ENCODE peak calls at places on chromosomes 11 and 22, in four cellular contexts. G is K562, S is GM12878, Z is HepG2. K is an unnamed sample.

GRCh38 chr11:94574193-94574961 is 7.2 kb downstream of the PIWIL4 start:
- DNase-seq in G (no peak), S (no peak), Z (no peak), K (no peak)

GRCh38 chr11:95917188-95918036 is 6.5 kb downstream of the MTMR2 start:
- DNase-seq in G (no peak), S (no peak), Z (no peak), K (no peak)

GRCh38 chr11:429931-430456 is 11.8 kb downstream of the ANO9 start:
- DNase-seq in G (no peak), S (no peak), Z (no peak), K (no peak)

GRCh38 chr11:34583818-34584217 is 37.1 kb upstream of the EHF start:
- DNase-seq in G (no peak), S (no peak), Z (no peak), K (no peak)

GRCh38 chr22:35357883-35358621 is 22.8 kb upstream of the HMOX1 start:
- DNase-seq in G (no peak), S (no peak), Z (no peak), K (no peak)

GRCh38 chr11:59263225-59263894 is 50.6 kb upstream of the MPEG1 start:
- DNase-seq in G (no peak), S (no peak), Z (peak; percentile 9), K (peak; percentile 76)

GRCh38 chr11:9384535-9385287 is at the start of gene IPO7:
- DNase-seq in G (peak; percentile 92), S (peak; percentile 60), Z (peak; percentile 87), K (peak; percentile 90)

GRCh38 chr11:9280655-9281301 is 15.6 kb upstream of the DENND5A start:
- DNase-seq in G (no peak), S (peak; percentile 58), Z (no peak), K (no peak)

GRCh38 chr11:95791385-95792033 is 1.2 kb downstream of the CEP57 start:
- DNase-seq in G (no peak), S (no peak), Z (no peak), K (no peak)

GRCh38 chr11:66016793-66017177 is 5.0 kb downstream of the CST6 start:
- DNase-seq in G (no peak), S (no peak), Z (no peak), K (no peak)

GRCh38 chr11:1762537-1763302 is 1.0 kb downstream of the CTSD start:
- DNase-seq in G (peak; percentile 77), S (no peak), Z (peak; percentile 83), K (no peak)

GRCh38 chr11:86551693-86552092 is 120.7 kb downstream of the ME3 start:
- DNase-seq in G (no peak), S (no peak), Z (peak; percentile 33), K (no peak)

GRCh38 chr22:47174671-47175111 is 412.2 kb downstream of the TBC1D22A start:
- DNase-seq in G (no peak), S (no peak), Z (no peak), K (peak; percentile 10)

GRCh38 chr22:32661296-32661695 is 140.2 kb upstream of the TIMP3 start:
- DNase-seq in G (no peak), S (no peak), Z (no peak), K (no peak)

GRCh38 chr22:42877158-42877557 is 20.1 kb upstream of the ARFGAP3 start:
- DNase-seq in G (no peak), S (no peak), Z (no peak), K (no peak)

GRCh38 chr11:44404736-44405395 is 94.9 kb upstream of the ALX4 start:
- DNase-seq in G (no peak), S (no peak), Z (no peak), K (no peak)

GRCh38 chr11:49208006-49208721 is at the start of gene FOLH1:
- DNase-seq in G (peak; percentile 2), S (no peak), Z (no peak), K (no peak)

GRCh38 chr11:8127442-8127841 is 41.4 kb downstream of the RIC3 start:
- DNase-seq in G (no peak), S (no peak), Z (no peak), K (no peak)

GRCh38 chr11:36404831-36405230 is 105.2 kb downstream of the TRAF6 start:
- DNase-seq in G (no peak), S (no peak), Z (no peak), K (no peak)

GRCh38 chr11:36400768-36401455 is 104.8 kb downstream of the PRR5L start:
- DNase-seq in G (no peak), S (no peak), Z (no peak), K (no peak)

GRCh38 chr11:36405585-36406367 is 104.3 kb downstream of the TRAF6 start:
- DNase-seq in G (no peak), S (no peak), Z (no peak), K (no peak)

GRCh38 chr11:36402568-36403181 is 106.6 kb downstream of the PRR5L start:
- DNase-seq in G (no peak), S (no peak), Z (no peak), K (no peak)

GRCh38 chr11:36403661-36404060 is 106.4 kb downstream of the TRAF6 start:
- DNase-seq in G (no peak), S (no peak), Z (no peak), K (no peak)
- TF ChIP-seq ETV6 in G (no peak), S (no peak), Z (no peak), K (no peak)

GRCh38 chr11:111429066-111429506 is 50.0 kb upstream of the POU2AF1 start:
- DNase-seq in G (peak; percentile 29), S (no peak), Z (peak; percentile 64), K (peak; percentile 75)

GRCh38 chr11:111426615-111427014 is 47.5 kb upstream of the POU2AF1 start:
- DNase-seq in G (no peak), S (no peak), Z (no peak), K (no peak)

GRCh38 chr11:111423250-111423615 is 44.2 kb upstream of the POU2AF1 start:
- DNase-seq in G (no peak), S (no peak), Z (no peak), K (no peak)

GRCh38 chr11:111428113-111428876 is 49.2 kb upstream of the POU2AF1 start:
- DNase-seq in G (no peak), S (no peak), Z (no peak), K (no peak)

GRCh38 chr11:111427471-111427912 is 48.4 kb upstream of the POU2AF1 start:
- DNase-seq in G (no peak), S (no peak), Z (peak; percentile 13), K (no peak)
- TF ChIP-seq CREB1 in G (no peak), S (no peak), Z (no peak), K (no peak)

GRCh38 chr11:73356979-73357739 is 19.0 kb upstream of the RELT start:
- DNase-seq in G (no peak), S (no peak), Z (no peak), K (peak; percentile 35)
- TF ChIP-seq CREM in G (no peak), S (no peak), Z (no peak), K (no peak)

GRCh38 chr11:109865558-109866186 is 227.5 kb upstream of the ZC3H12C start:
- DNase-seq in G (no peak), S (no peak), Z (no peak), K (peak; percentile 12)
- TF ChIP-seq ETV6 in G (no peak), S (no peak), Z (no peak), K (no peak)

GRCh38 chr11:126426126-126426525 is 70.6 kb downstream of the ST3GAL4 start:
- DNase-seq in G (no peak), S (no peak), Z (no peak), K (no peak)

GRCh38 chr11:126430581-126431320 is 75.3 kb downstream of the ST3GAL4 start:
- DNase-seq in G (no peak), S (no peak), Z (no peak), K (no peak)

GRCh38 chr11:126424471-126425039 is 69.1 kb downstream of the ST3GAL4 start:
- DNase-seq in G (no peak), S (no peak), Z (no peak), K (no peak)

GRCh38 chr11:126423743-126424142 is 68.3 kb downstream of the ST3GAL4 start:
- DNase-seq in G (no peak), S (no peak), Z (peak; percentile 39), K (no peak)

DNA sequence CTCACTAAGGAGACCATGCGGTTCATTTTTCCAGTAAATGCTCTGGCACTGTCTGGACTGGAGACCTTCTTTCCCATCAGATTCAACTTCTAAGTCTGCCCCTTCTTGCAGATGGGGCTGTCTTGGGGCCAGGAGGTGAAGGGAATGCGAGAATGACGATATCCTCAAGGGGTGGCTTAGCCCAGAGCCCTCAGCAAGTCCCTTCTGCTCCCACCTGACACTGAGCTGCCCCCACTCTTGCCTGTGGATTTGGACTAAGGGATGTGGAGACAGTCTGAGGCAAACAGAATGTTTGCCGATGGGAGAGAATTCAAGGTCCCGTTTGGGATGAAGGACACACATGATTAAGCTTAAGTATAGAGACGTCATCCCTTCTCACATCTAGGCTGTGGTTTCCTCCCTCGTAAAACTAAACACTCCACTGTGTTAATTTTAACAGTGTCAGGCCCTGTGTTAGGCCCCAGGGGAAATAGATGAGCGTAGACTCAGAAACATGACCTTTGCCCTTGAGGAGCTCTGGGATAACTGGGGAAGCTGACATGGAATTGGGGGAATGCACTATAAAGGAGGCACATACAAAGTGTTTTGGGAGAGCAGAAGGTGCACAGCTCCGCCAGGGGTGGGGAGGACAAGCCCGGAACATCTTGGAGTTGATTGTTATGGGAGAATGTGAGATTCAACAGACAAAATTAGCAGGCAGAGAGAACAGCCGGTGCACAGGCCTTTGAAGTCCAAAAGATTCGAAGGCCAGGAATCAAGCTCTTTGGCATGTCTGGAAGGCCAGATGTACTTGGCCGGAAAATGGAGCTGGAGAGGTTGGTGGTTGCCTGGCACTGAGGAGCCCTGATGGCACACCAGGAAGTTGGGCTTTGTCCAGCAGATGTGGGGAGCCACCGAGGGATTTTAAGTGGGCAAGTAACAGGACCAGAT is 71.6 kb downstream of the ST3GAL4 start:
- DNase-seq in G (no peak), S (no peak), Z (no peak), K (no peak)
- TF ChIP-seq CREB1 in G (no peak), S (no peak), Z (no peak), K (no peak)

DNA sequence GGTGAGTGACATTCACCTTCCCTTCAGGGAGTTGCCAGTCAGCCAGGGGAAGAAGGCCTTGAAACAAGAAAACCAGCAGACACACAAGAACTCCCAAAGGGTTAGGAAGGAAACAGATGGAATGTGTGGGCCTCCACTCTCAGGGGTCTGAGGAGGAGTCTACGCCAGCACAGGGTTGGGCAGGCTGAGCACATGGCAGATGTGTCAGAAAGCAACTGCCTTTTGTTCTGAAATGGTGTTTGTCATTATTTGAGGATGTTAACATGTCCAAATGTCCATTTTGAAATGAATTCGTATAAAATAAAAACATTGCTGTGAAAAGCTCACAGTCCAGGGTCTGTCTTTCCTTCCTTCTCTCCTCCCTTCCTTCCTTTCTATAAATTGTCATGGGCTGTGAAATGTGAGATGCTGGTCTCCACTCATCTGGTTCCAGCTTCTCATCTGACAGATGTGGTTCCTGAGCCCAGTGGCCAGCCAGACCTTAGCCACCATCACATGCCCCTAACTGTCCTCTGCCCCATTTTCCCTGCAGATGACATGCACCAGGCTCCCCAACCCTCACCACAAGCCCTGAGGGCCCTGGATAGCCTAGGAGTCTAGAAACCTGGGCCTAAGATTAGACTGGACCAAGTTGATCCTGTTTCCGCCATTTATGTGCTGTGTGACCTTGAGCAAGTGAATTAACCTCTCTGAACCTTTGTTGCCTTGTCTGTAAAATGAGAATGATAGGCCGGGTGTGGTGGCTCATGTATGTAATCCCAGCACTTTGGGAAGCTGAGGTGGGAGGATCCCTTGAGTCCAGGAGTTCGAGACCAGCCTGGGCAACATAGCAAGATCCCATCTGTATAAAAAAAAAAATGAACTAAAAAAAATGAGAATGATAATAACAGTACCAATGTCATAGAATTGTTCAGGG is 56.2 kb upstream of the CRYBB3 start:
- DNase-seq in G (no peak), S (no peak), Z (no peak), K (no peak)
- TF ChIP-seq CREM in G (no peak), S (no peak), Z (no peak), K (no peak)